ENCODE peak calls at places on chromosomes 1 and 21, in ten cellular contexts. One of them, this sample, is unnamed.

GRCh38 chr1:31781138-31782065 is 17.3 kb upstream of the ADGRB2 start:
- DNase-seq in body of pancreas: no peak
- DNase-seq in IMR-90: no peak
- DNase-seq in adrenal gland: no peak
- DNase-seq in ovary: no peak
- DNase-seq in spleen: peak
- DNase-seq in A549: no peak
- DNase-seq in testis: no peak
- DNase-seq in heart left ventricle: no peak
- DNase-seq in GM12891: no peak
- DNase-seq in this sample: no peak

GRCh38 chr1:11654571-11655262 is at the start of gene FBXO44:
- DNase-seq in body of pancreas: peak
- DNase-seq in IMR-90: no peak
- DNase-seq in adrenal gland: peak
- DNase-seq in ovary: peak
- DNase-seq in spleen: peak
- DNase-seq in A549: no peak
- DNase-seq in testis: peak
- DNase-seq in heart left ventricle: peak
- DNase-seq in GM12891: peak
- DNase-seq in this sample: peak

GRCh38 chr1:98677288-98677687 is 15.8 kb downstream of the SNX7 start:
- DNase-seq in body of pancreas: peak
- DNase-seq in IMR-90: peak
- DNase-seq in adrenal gland: no peak
- DNase-seq in ovary: no peak
- DNase-seq in spleen: no peak
- DNase-seq in A549: peak
- DNase-seq in testis: no peak
- DNase-seq in heart left ventricle: no peak
- DNase-seq in GM12891: no peak
- DNase-seq in this sample: no peak

GRCh38 chr1:89998306-89998705 is 3.4 kb downstream of the ZNF326 start:
- DNase-seq in body of pancreas: no peak
- DNase-seq in IMR-90: peak
- DNase-seq in adrenal gland: no peak
- DNase-seq in ovary: no peak
- DNase-seq in spleen: no peak
- DNase-seq in A549: no peak
- DNase-seq in testis: no peak
- DNase-seq in heart left ventricle: no peak
- DNase-seq in GM12891: no peak
- DNase-seq in this sample: no peak

GRCh38 chr1:231382426-231382825 is 39.7 kb downstream of the EGLN1 start:
- DNase-seq in body of pancreas: no peak
- DNase-seq in IMR-90: no peak
- DNase-seq in adrenal gland: no peak
- DNase-seq in ovary: no peak
- DNase-seq in spleen: no peak
- DNase-seq in A549: no peak
- DNase-seq in testis: no peak
- DNase-seq in heart left ventricle: no peak
- DNase-seq in GM12891: no peak
- DNase-seq in this sample: no peak

GRCh38 chr21:36330904-36331303 is 10.9 kb downstream of the MORC3 start:
- DNase-seq in body of pancreas: peak
- DNase-seq in IMR-90: peak
- DNase-seq in adrenal gland: peak
- DNase-seq in ovary: peak
- DNase-seq in spleen: no peak
- DNase-seq in A549: peak
- DNase-seq in testis: peak
- DNase-seq in heart left ventricle: no peak
- DNase-seq in GM12891: no peak
- DNase-seq in this sample: no peak

GRCh38 chr1:53947172-53947835 is 1.2 kb downstream of the LRRC42 start:
- DNase-seq in body of pancreas: no peak
- DNase-seq in IMR-90: no peak
- DNase-seq in adrenal gland: no peak
- DNase-seq in ovary: peak
- DNase-seq in spleen: peak
- DNase-seq in A549: no peak
- DNase-seq in testis: peak
- DNase-seq in heart left ventricle: no peak
- DNase-seq in GM12891: no peak
- DNase-seq in this sample: no peak

GRCh38 chr1:1624443-1625403 is 7.2 kb upstream of the MMP23B start:
- DNase-seq in body of pancreas: peak
- DNase-seq in IMR-90: no peak
- DNase-seq in adrenal gland: no peak
- DNase-seq in ovary: peak
- DNase-seq in spleen: peak
- DNase-seq in A549: no peak
- DNase-seq in testis: no peak
- DNase-seq in heart left ventricle: peak
- DNase-seq in GM12891: no peak
- DNase-seq in this sample: no peak

GRCh38 chr21:14901482-14901958 is 163.3 kb downstream of the NRIP1 start:
- DNase-seq in body of pancreas: no peak
- DNase-seq in IMR-90: peak
- DNase-seq in adrenal gland: no peak
- DNase-seq in ovary: no peak
- DNase-seq in spleen: no peak
- DNase-seq in A549: no peak
- DNase-seq in testis: no peak
- DNase-seq in heart left ventricle: no peak
- DNase-seq in GM12891: no peak
- DNase-seq in this sample: no peak

GRCh38 chr1:185396126-185396525 is 79.1 kb upstream of the IVNS1ABP start:
- DNase-seq in body of pancreas: no peak
- DNase-seq in IMR-90: no peak
- DNase-seq in adrenal gland: no peak
- DNase-seq in ovary: no peak
- DNase-seq in spleen: no peak
- DNase-seq in A549: no peak
- DNase-seq in testis: no peak
- DNase-seq in heart left ventricle: no peak
- DNase-seq in GM12891: no peak
- DNase-seq in this sample: no peak

GRCh38 chr1:67184838-67185421 is 18.7 kb downstream of the IL23R start:
- DNase-seq in body of pancreas: no peak
- DNase-seq in IMR-90: no peak
- DNase-seq in adrenal gland: no peak
- DNase-seq in ovary: no peak
- DNase-seq in spleen: no peak
- DNase-seq in A549: no peak
- DNase-seq in testis: no peak
- DNase-seq in heart left ventricle: no peak
- DNase-seq in GM12891: no peak
- DNase-seq in this sample: no peak

GRCh38 chr1:20634594-20635084 is 1.4 kb downstream of the PINK1 start:
- DNase-seq in body of pancreas: peak
- DNase-seq in IMR-90: peak
- DNase-seq in adrenal gland: peak
- DNase-seq in ovary: no peak
- DNase-seq in spleen: no peak
- DNase-seq in A549: no peak
- DNase-seq in testis: peak
- DNase-seq in heart left ventricle: no peak
- DNase-seq in GM12891: no peak
- DNase-seq in this sample: no peak

GRCh38 chr1:20242890-20243479 is 47.7 kb upstream of the VWA5B1 start:
- DNase-seq in body of pancreas: no peak
- DNase-seq in IMR-90: no peak
- DNase-seq in adrenal gland: no peak
- DNase-seq in ovary: no peak
- DNase-seq in spleen: no peak
- DNase-seq in A549: no peak
- DNase-seq in testis: peak
- DNase-seq in heart left ventricle: no peak
- DNase-seq in GM12891: no peak
- DNase-seq in this sample: no peak

GRCh38 chr1:65255088-65256050 is 54.0 kb upstream of the DNAJC6 start:
- DNase-seq in body of pancreas: peak
- DNase-seq in IMR-90: no peak
- DNase-seq in adrenal gland: peak
- DNase-seq in ovary: no peak
- DNase-seq in spleen: no peak
- DNase-seq in A549: no peak
- DNase-seq in testis: peak
- DNase-seq in heart left ventricle: no peak
- DNase-seq in GM12891: no peak
- DNase-seq in this sample: no peak

GRCh38 chr21:37712204-37712934 is 203.9 kb downstream of the KCNJ6 start:
- DNase-seq in body of pancreas: peak
- DNase-seq in IMR-90: peak
- DNase-seq in adrenal gland: peak
- DNase-seq in ovary: no peak
- DNase-seq in spleen: no peak
- DNase-seq in A549: peak
- DNase-seq in testis: peak
- DNase-seq in heart left ventricle: peak
- DNase-seq in GM12891: peak
- DNase-seq in this sample: peak

GRCh38 chr1:245211761-245212160 is 57.0 kb downstream of the KIF26B start:
- DNase-seq in body of pancreas: no peak
- DNase-seq in IMR-90: no peak
- DNase-seq in adrenal gland: no peak
- DNase-seq in ovary: no peak
- DNase-seq in spleen: no peak
- DNase-seq in A549: no peak
- DNase-seq in testis: no peak
- DNase-seq in heart left ventricle: no peak
- DNase-seq in GM12891: no peak
- DNase-seq in this sample: no peak
- TF ChIP-seq POLR2A in body of pancreas: no peak
- TF ChIP-seq POLR2A in IMR-90: no peak
- TF ChIP-seq POLR2A in adrenal gland: no peak
- TF ChIP-seq POLR2A in ovary: no peak
- TF ChIP-seq POLR2A in spleen: no peak
- TF ChIP-seq POLR2A in A549: no peak
- TF ChIP-seq POLR2A in testis: no peak
- TF ChIP-seq POLR2A in heart left ventricle: no peak
- TF ChIP-seq POLR2A in GM12891: no peak
- TF ChIP-seq POLR2A in this sample: no peak

DNA sequence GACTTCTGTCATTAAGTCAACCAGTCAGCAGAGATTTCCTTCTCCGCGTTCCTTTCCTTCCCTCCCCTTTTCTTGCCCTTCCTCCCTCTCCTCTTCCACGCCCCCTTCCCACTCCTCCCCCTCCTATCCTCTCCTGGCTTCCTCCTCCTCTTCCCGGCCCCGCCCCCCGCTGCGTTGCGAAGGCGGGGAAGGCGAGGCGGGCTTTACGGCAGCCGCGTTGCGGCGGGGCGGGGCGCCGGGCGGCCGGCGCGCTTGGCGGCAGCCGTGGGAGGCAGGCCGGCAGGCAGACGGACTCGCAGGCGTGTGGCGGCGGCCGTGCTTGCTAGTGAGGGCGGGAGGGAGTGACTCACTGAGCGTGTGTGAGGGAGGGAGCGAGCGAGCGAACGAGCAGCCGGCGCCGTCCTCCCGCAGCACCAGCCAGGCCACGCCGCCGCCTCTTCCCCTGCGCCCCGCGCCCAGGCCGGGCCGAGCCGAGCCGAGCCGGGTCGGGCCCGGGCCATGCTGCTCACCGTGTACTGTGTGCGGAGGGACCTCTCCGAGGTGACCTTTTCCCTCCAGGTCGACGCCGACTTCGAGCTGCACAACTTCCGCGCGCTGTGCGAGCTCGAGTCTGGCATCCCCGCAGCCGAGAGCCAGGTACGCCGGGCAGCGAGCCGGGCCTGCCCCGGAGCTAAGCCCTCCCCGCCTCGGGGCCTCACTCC is at the start of gene DDI2:
- DNase-seq in body of pancreas: peak
- DNase-seq in IMR-90: peak
- DNase-seq in adrenal gland: peak
- DNase-seq in ovary: peak
- DNase-seq in spleen: peak
- DNase-seq in A549: peak
- DNase-seq in testis: peak
- DNase-seq in heart left ventricle: peak
- DNase-seq in GM12891: peak
- DNase-seq in this sample: peak
- TF ChIP-seq POLR2A in body of pancreas: peak
- TF ChIP-seq POLR2A in IMR-90: peak
- TF ChIP-seq POLR2A in adrenal gland: peak
- TF ChIP-seq POLR2A in ovary: peak
- TF ChIP-seq POLR2A in spleen: peak
- TF ChIP-seq POLR2A in A549: peak
- TF ChIP-seq POLR2A in testis: peak
- TF ChIP-seq POLR2A in heart left ventricle: peak
- TF ChIP-seq POLR2A in GM12891: no peak
- TF ChIP-seq POLR2A in this sample: peak

DNA sequence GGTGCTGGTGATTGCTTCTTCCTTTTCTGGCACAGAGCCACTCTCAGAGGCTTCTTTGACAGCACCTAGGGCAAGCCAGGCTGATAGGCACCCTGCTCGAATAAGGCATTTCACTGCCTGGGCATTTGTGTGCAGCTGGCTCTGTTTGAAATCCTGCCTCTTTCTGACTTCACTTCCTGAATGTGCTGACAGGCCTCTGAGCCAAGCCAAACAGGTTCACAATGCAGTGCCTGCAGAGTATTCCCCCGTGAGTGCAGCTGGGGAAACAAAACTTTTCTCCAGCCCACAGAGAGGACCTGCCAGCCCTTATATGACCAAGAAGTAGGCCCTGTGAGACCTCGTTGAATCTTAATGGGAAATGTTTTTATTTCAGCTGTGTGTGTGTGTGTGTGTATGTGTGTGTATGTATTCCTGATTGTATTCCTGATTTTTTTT is 10.4 kb downstream of the JUN start:
- DNase-seq in body of pancreas: peak
- DNase-seq in IMR-90: peak
- DNase-seq in adrenal gland: peak
- DNase-seq in ovary: peak
- DNase-seq in spleen: peak
- DNase-seq in A549: no peak
- DNase-seq in testis: peak
- DNase-seq in heart left ventricle: peak
- DNase-seq in GM12891: no peak
- DNase-seq in this sample: no peak
- TF ChIP-seq POLR2A in body of pancreas: peak
- TF ChIP-seq POLR2A in IMR-90: no peak
- TF ChIP-seq POLR2A in adrenal gland: no peak
- TF ChIP-seq POLR2A in ovary: no peak
- TF ChIP-seq POLR2A in spleen: no peak
- TF ChIP-seq POLR2A in A549: no peak
- TF ChIP-seq POLR2A in testis: no peak
- TF ChIP-seq POLR2A in heart left ventricle: no peak
- TF ChIP-seq POLR2A in GM12891: no peak
- TF ChIP-seq POLR2A in this sample: no peak

DNA sequence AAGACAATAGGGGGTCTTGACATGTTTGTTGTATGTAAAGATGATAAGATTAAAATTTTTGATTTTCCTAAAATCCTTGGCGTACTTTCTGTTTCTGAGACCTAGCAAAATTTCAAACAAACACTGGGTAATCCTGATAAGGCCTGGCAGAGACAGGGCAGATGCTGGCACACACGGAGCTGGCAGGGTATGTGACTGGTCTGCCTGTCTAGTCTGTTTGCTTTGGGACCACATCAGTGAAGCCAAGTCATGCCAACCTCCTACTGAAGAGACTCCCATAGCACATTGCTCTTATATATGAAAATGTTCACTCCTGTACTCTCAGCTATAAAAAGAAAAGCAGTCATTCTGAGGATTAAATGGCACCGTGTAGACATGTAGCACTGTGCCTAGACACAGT is 14.1 kb downstream of the TOR3A start:
- DNase-seq in body of pancreas: no peak
- DNase-seq in IMR-90: no peak
- DNase-seq in adrenal gland: no peak
- DNase-seq in ovary: no peak
- DNase-seq in spleen: no peak
- DNase-seq in A549: no peak
- DNase-seq in testis: no peak
- DNase-seq in heart left ventricle: no peak
- DNase-seq in GM12891: no peak
- DNase-seq in this sample: no peak
- TF ChIP-seq POLR2A in body of pancreas: no peak
- TF ChIP-seq POLR2A in IMR-90: no peak
- TF ChIP-seq POLR2A in adrenal gland: no peak
- TF ChIP-seq POLR2A in ovary: no peak
- TF ChIP-seq POLR2A in spleen: no peak
- TF ChIP-seq POLR2A in A549: no peak
- TF ChIP-seq POLR2A in testis: no peak
- TF ChIP-seq POLR2A in heart left ventricle: no peak
- TF ChIP-seq POLR2A in GM12891: no peak
- TF ChIP-seq POLR2A in this sample: no peak